ENCODE peak calls at places on chromosome 16, in five cellular contexts. One of them, this sample, is unnamed.

GRCh38 chr16:4660454-4661007 is 32.8 kb upstream of the NUDT16L1 start:
- DNase-seq in retinal pigment epithelial cell: peak; percentile 9
- DNase-seq in amniotic epithelial cell: peak; percentile 57
- DNase-seq in fibroblast of the conjunctiva: no peak
- DNase-seq in kidney tubule cell: peak; percentile 92
- DNase-seq in this sample: peak; percentile 45

GRCh38 chr16:49282690-49283375 is 1.2 kb upstream of the CBLN1 start:
- DNase-seq in kidney tubule cell: no peak
- DNase-seq in retinal pigment epithelial cell: no peak
- DNase-seq in amniotic epithelial cell: no peak
- DNase-seq in fibroblast of the conjunctiva: no peak
- DNase-seq in this sample: no peak

GRCh38 chr16:76278976-76279375 is 1.8 kb downstream of the CNTNAP4 start:
- DNase-seq in amniotic epithelial cell: peak; percentile 41
- DNase-seq in retinal pigment epithelial cell: no peak
- DNase-seq in kidney tubule cell: peak; percentile 7
- DNase-seq in fibroblast of the conjunctiva: peak; percentile 63
- DNase-seq in this sample: peak; percentile 3

GRCh38 chr16:53817812-53818211 is 113.9 kb downstream of the FTO start:
- DNase-seq in retinal pigment epithelial cell: no peak
- DNase-seq in kidney tubule cell: no peak
- DNase-seq in amniotic epithelial cell: peak; percentile 40
- DNase-seq in fibroblast of the conjunctiva: no peak
- DNase-seq in this sample: peak; percentile 65

GRCh38 chr16:85181739-85182129 is 69.5 kb upstream of the CIBAR2 start:
- DNase-seq in fibroblast of the conjunctiva: no peak
- DNase-seq in amniotic epithelial cell: no peak
- DNase-seq in retinal pigment epithelial cell: no peak
- DNase-seq in kidney tubule cell: no peak
- DNase-seq in this sample: no peak

GRCh38 chr16:53129281-53130192 is 74.7 kb downstream of the CHD9 start:
- DNase-seq in retinal pigment epithelial cell: no peak
- DNase-seq in kidney tubule cell: peak; percentile 6
- DNase-seq in amniotic epithelial cell: peak; percentile 93
- DNase-seq in fibroblast of the conjunctiva: no peak
- DNase-seq in this sample: peak; percentile 74

GRCh38 chr16:55668337-55669281 is 12.8 kb downstream of the SLC6A2 start:
- DNase-seq in fibroblast of the conjunctiva: no peak
- DNase-seq in retinal pigment epithelial cell: no peak
- DNase-seq in amniotic epithelial cell: no peak
- DNase-seq in kidney tubule cell: peak; percentile 63
- DNase-seq in this sample: no peak

GRCh38 chr16:75025766-75026165 is 26.9 kb downstream of the ZNRF1 start:
- DNase-seq in kidney tubule cell: no peak
- DNase-seq in fibroblast of the conjunctiva: no peak
- DNase-seq in retinal pigment epithelial cell: peak; percentile 46
- DNase-seq in amniotic epithelial cell: no peak
- DNase-seq in this sample: peak; percentile 75

GRCh38 chr16:22161999-22162657 is at the start of gene SDR42E2:
- DNase-seq in amniotic epithelial cell: no peak
- DNase-seq in retinal pigment epithelial cell: no peak
- DNase-seq in kidney tubule cell: no peak
- DNase-seq in fibroblast of the conjunctiva: no peak
- DNase-seq in this sample: no peak

GRCh38 chr16:48613061-48613957 is 3.3 kb upstream of the N4BP1 start:
- DNase-seq in kidney tubule cell: peak; percentile 55
- DNase-seq in fibroblast of the conjunctiva: no peak
- DNase-seq in amniotic epithelial cell: peak; percentile 89
- DNase-seq in retinal pigment epithelial cell: no peak
- DNase-seq in this sample: peak; percentile 47

GRCh38 chr16:79299154-79299799 is 301.3 kb downstream of the MAF start:
- DNase-seq in fibroblast of the conjunctiva: no peak
- DNase-seq in amniotic epithelial cell: no peak
- DNase-seq in kidney tubule cell: no peak
- DNase-seq in retinal pigment epithelial cell: no peak
- DNase-seq in this sample: no peak